ENCODE peak calls at places on chromosomes 6 and 20, in five cellular contexts. Q is astrocyte of the spinal cord, A is GDM1, D is SK-N-DZ, N is iris pigment epithelial cell. F is an unnamed sample.

GRCh38 chr6:75205776-75206334 is at the start of gene COL12A1:
- DNase-seq in Q (peak), A (no peak), D (peak), N (peak), F (peak)

GRCh38 chr6:39387785-39388184 is 65.3 kb upstream of the KCNK16 start:
- DNase-seq in Q (no peak), A (no peak), D (no peak), N (no peak), F (no peak)

GRCh38 chr6:16257999-16258708 is 19.8 kb downstream of the GMPR start:
- DNase-seq in Q (peak), A (no peak), D (no peak), N (no peak), F (peak)

GRCh38 chr6:63352587-63353281 is 33.0 kb upstream of the LGSN start:
- DNase-seq in Q (peak), A (peak), D (peak), N (peak), F (peak)

GRCh38 chr6:17600527-17601388 is 656 bp downstream of the FAM8A1 start:
- DNase-seq in Q (peak), A (peak), D (peak), N (peak), F (peak)

GRCh38 chr20:13744403-13744802 is 40.3 kb downstream of the ESF1 start:
- DNase-seq in Q (no peak), A (no peak), D (no peak), N (peak), F (peak)

GRCh38 chr6:149158076-149158475 is 159.4 kb upstream of the TAB2 start:
- DNase-seq in Q (no peak), A (no peak), D (no peak), N (no peak), F (no peak)

GRCh38 chr6:37357288-37357687 is 3.5 kb downstream of the RNF8 start:
- DNase-seq in Q (no peak), A (no peak), D (no peak), N (no peak), F (no peak)

GRCh38 chr20:24631173-24631505 is 161.7 kb downstream of the SYNDIG1 start:
- DNase-seq in Q (no peak), A (no peak), D (no peak), N (no peak), F (no peak)

GRCh38 chr6:44569931-44570385 is 182.5 kb downstream of the CDC5L start:
- DNase-seq in Q (peak), A (peak), D (no peak), N (no peak), F (no peak)

GRCh38 chr6:106922626-106923025 is 51.9 kb downstream of the CD24 start:
- DNase-seq in Q (no peak), A (no peak), D (no peak), N (no peak), F (no peak)

GRCh38 chr20:47293524-47294157 is 62.9 kb downstream of the ZMYND8 start:
- DNase-seq in Q (no peak), A (no peak), D (no peak), N (no peak), F (no peak)

GRCh38 chr6:169019727-169020491 is 233.7 kb downstream of the THBS2 start:
- DNase-seq in Q (no peak), A (no peak), D (no peak), N (no peak), F (no peak)

GRCh38 chr6:73610444-73611275 is 43.1 kb downstream of the SLC17A5 start:
- DNase-seq in Q (peak), A (no peak), D (peak), N (peak), F (peak)

GRCh38 chr20:49866051-49866450 is 49.3 kb downstream of the SPATA2 start:
- DNase-seq in Q (no peak), A (no peak), D (no peak), N (peak), F (no peak)

GRCh38 chr6:113586413-113586812 is 270.7 kb upstream of the MARCKS start:
- DNase-seq in Q (peak), A (no peak), D (no peak), N (peak), F (no peak)

GRCh38 chr6:42864602-42865001 is 14.8 kb upstream of the RPL7L1 start:
- DNase-seq in Q (no peak), A (no peak), D (no peak), N (no peak), F (no peak)

GRCh38 chr20:56380375-56380774 is 11.6 kb downstream of the AURKA start:
- DNase-seq in Q (peak), A (no peak), D (no peak), N (peak), F (peak)

GRCh38 chr6:17923401-17923863 is 64.0 kb downstream of the KIF13A start:
- DNase-seq in Q (no peak), A (no peak), D (no peak), N (no peak), F (peak)

GRCh38 chr6:157860505-157860991 is 37.5 kb downstream of the SNX9 start:
- DNase-seq in Q (peak), A (no peak), D (no peak), N (no peak), F (peak)

GRCh38 chr6:115819506-115819905 is 241.2 kb downstream of the FRK start:
- DNase-seq in Q (no peak), A (no peak), D (no peak), N (no peak), F (no peak)

GRCh38 chr6:170516783-170517616 is 36.1 kb downstream of the PSMB1 start:
- DNase-seq in Q (peak), A (peak), D (peak), N (peak), F (peak)

GRCh38 chr6:169344651-169345050 is 91.0 kb upstream of the THBS2 start:
- DNase-seq in Q (peak), A (no peak), D (no peak), N (no peak), F (no peak)

GRCh38 chr6:118896339-118897136 is 2.6 kb downstream of the ASF1A start:
- DNase-seq in Q (peak), A (no peak), D (peak), N (peak), F (peak)

GRCh38 chr20:61120595-61121515 is 131.2 kb upstream of the CDH4 start:
- DNase-seq in Q (peak), A (peak), D (peak), N (peak), F (peak)

GRCh38 chr6:17640477-17640917 is 40.4 kb downstream of the FAM8A1 start:
- DNase-seq in Q (no peak), A (no peak), D (no peak), N (peak), F (no peak)

GRCh38 chr20:37267684-37268313 is 6.2 kb upstream of the GHRH start:
- DNase-seq in Q (no peak), A (no peak), D (no peak), N (no peak), F (no peak)

GRCh38 chr20:60224914-60225313 is 266.7 kb downstream of the CDH26 start:
- DNase-seq in Q (no peak), A (no peak), D (no peak), N (no peak), F (no peak)

GRCh38 chr6:29941476-29941875 is 856 bp upstream of the HLA-A start:
- DNase-seq in Q (no peak), A (no peak), D (no peak), N (peak), F (no peak)

GRCh38 chr6:56581561-56581960 is 61.1 kb downstream of the DST start:
- DNase-seq in Q (no peak), A (no peak), D (no peak), N (no peak), F (no peak)

GRCh38 chr6:97812940-97813339 is 529.9 kb upstream of the MMS22L start:
- DNase-seq in Q (no peak), A (no peak), D (no peak), N (no peak), F (no peak)

GRCh38 chr6:126539022-126539421 is 199.1 kb downstream of the CENPW start:
- DNase-seq in Q (peak), A (no peak), D (no peak), N (peak), F (no peak)

GRCh38 chr6:35669441-35669776 is 19.3 kb downstream of the FKBP5 start:
- DNase-seq in Q (peak), A (no peak), D (no peak), N (peak), F (peak)

GRCh38 chr20:20491110-20491783 is 123.3 kb downstream of the INSM1 start:
- DNase-seq in Q (peak), A (no peak), D (no peak), N (peak), F (peak)